ENCODE peak calls at places on chromosomes 5 and 9, in four cellular contexts. J is PC-9, G is GM12878, O is fibroblast of lung. D is an unnamed sample.

GRCh38 chr9:96020822-96021615 is 145.5 kb downstream of the ERCC6L2 start:
- DNase-seq in G (no peak), O (no peak), J (no peak), D (no peak)

GRCh38 chr5:175148773-175149172 is 295.2 kb downstream of the DRD1 start:
- DNase-seq in J (no peak), O (peak), G (no peak), D (no peak)

GRCh38 chr9:121550569-121551512 is 51.2 kb upstream of the GGTA1 start:
- DNase-seq in G (no peak), O (peak), J (peak), D (peak)

GRCh38 chr5:173888473-173889135 is 455 bp downstream of the CPEB4 start:
- DNase-seq in G (no peak), O (peak), J (no peak), D (peak)

GRCh38 chr9:124264812-124265211 is 7.1 kb downstream of the NEK6 start:
- DNase-seq in J (no peak), O (peak), G (peak), D (no peak)

GRCh38 chr5:137617806-137618205 is 118.1 kb downstream of the KLHL3 start:
- DNase-seq in O (peak), J (no peak), G (no peak), D (peak)

GRCh38 chr9:136832581-136832980 is 9.7 kb upstream of the AJM1 start:
- DNase-seq in J (peak), G (no peak), O (no peak), D (no peak)

GRCh38 chr5:13553896-13554295 is 390.6 kb downstream of the DNAH5 start:
- DNase-seq in O (no peak), J (no peak), G (no peak), D (peak)

GRCh38 chr5:142929602-142930001 is 159.4 kb downstream of the ARHGAP26 start:
- DNase-seq in J (no peak), O (no peak), G (no peak), D (no peak)

GRCh38 chr5:172958268-172959046 is 767 bp upstream of the RPL26L1 start:
- DNase-seq in G (no peak), J (peak), O (peak), D (peak)

GRCh38 chr9:35105571-35106342 is 2.8 kb upstream of the STOML2 start:
- DNase-seq in O (no peak), G (no peak), J (no peak), D (no peak)

GRCh38 chr9:69768716-69769115 is 8.9 kb upstream of the PTAR1 start:
- DNase-seq in O (no peak), J (no peak), G (no peak), D (no peak)

GRCh38 chr5:80211292-80211691 is 44.6 kb downstream of the SERINC5 start:
- DNase-seq in G (no peak), J (no peak), O (no peak), D (no peak)

GRCh38 chr9:16871358-16872151 is 1.1 kb upstream of the BNC2 start:
- DNase-seq in G (no peak), O (peak), J (no peak), D (peak)

GRCh38 chr5:135553688-135554462 is 18.1 kb upstream of the NEUROG1 start:
- DNase-seq in G (no peak), J (no peak), O (no peak), D (peak)

GRCh38 chr9:15349892-15350761 is 43.1 kb upstream of the TTC39B start:
- DNase-seq in O (peak), G (no peak), J (peak), D (peak)

GRCh38 chr9:14433293-14433818 is 119.4 kb upstream of the NFIB start:
- DNase-seq in O (peak), G (no peak), J (no peak), D (no peak)

GRCh38 chr5:151221574-151221973 is 2.3 kb downstream of the CCDC69 start:
- DNase-seq in O (peak), J (no peak), G (no peak), D (peak)

GRCh38 chr5:179803651-179804598 is 2.7 kb downstream of the MGAT4B start:
- DNase-seq in O (no peak), J (no peak), G (no peak), D (peak)

GRCh38 chr9:89799221-89799620 is 194.4 kb downstream of the GADD45G start:
- DNase-seq in G (no peak), O (no peak), J (no peak), D (no peak)

GRCh38 chr5:138784590-138784989 is 31.4 kb downstream of the CTNNA1 start:
- DNase-seq in G (no peak), J (no peak), O (no peak), D (no peak)
- H3K4me2 ChIP-seq in G (no peak), J (no peak), O (no peak), D (no peak)

DNA sequence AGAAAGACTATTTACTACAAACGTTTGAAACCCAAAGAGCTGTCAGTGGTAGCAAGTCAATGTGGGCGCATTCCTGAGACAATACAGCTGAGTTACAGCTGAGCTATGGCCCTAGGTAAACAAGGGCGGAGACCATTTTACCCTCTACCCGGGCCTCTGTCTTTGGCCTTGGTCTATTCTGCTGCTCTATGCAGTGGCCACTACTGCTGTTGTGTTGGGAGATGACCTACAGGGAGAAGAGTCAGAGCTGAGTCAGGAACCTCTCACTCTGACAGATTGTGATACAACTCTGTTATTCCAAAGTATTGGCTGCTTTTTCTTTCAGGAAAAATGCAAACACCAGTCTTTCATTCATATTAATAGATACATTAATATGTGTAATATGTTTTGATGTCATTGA is 700.6 kb downstream of the SEMA5A start:
- DNase-seq in G (no peak), O (peak), J (no peak), D (peak)
- H2AFZ ChIP-seq in G (no peak), O (no peak), J (no peak), D (no peak)

DNA sequence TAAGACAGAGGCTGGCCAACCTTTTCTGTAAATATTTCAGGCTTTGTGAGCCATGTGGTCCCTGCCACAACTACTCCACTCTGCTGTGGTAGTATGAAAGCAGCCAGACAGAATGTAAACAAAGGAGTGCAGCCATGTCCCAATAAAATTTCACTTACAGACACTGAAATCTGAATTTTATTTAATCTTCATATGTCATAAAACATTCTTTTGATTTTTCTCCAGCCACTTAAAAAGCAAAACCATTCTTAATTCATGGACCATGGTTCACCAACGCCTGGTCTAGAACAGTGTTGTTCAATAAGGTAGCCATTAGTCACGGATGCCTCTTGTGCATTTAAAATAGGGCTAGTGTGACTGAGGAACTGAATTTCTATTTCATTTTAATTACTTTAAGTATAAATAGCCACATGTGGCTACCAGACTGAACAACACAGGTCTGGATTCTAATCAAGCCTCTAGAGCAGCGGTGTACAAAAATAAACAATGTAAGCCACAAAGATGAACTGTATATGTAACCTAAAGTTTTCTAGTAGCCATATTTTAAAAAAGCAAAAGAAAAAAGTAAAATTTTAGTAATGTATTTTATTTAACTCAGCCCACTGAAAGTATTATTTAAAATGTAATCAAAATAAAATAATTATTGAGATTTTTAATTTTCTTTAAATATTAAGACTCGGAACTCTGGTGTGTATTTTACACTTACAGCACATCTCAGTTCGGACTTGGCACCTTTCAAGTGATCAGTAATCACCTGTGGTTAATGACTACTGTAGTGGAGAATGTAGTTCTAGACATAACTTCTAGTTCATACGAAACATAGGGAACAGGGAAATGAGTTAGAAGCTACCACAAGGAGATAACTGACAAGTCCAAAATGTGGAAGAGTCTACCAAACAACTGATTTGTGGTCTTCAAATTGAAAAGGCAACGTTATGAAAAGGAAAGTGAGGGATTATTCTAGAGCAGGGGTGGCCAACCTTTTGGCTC is 14.3 kb downstream of the GEMIN5 start:
- DNase-seq in O (peak), J (no peak), G (no peak), D (no peak)
- H3K27ac ChIP-seq in O (no peak), J (no peak), G (no peak), D (no peak)

GRCh38 chr5:177982072-177982727 is 13.8 kb downstream of the PROP1 start:
- DNase-seq in G (no peak), O (no peak), J (no peak), D (peak)

GRCh38 chr5:177982956-177983355 is 13.1 kb downstream of the PROP1 start:
- DNase-seq in G (no peak), O (no peak), J (no peak), D (no peak)

GRCh38 chr5:177983763-177984564 is 12.1 kb downstream of the PROP1 start:
- DNase-seq in G (no peak), J (no peak), O (no peak), D (no peak)

GRCh38 chr5:177985430-177986040 is 10.5 kb downstream of the PROP1 start:
- DNase-seq in J (no peak), G (no peak), O (no peak), D (no peak)

GRCh38 chr5:177984565-177985166 is 11.4 kb downstream of the PROP1 start:
- DNase-seq in O (no peak), G (no peak), J (no peak), D (no peak)
- H3K4me2 ChIP-seq in O (peak), G (no peak), J (no peak), D (no peak)